ENCODE peak calls at places on chromosome 14, in ten cellular contexts. T, D, V, A, R, Z, S, L, H and N are unnamed samples.

GRCh38 chr14:47207636-47208035 is 467.8 kb downstream of the MDGA2 start:
- DNase-seq in T (peak; percentile 10), D (no peak), V (no peak), A (peak; percentile 4), R (no peak), Z (no peak), S (peak; percentile 2), L (peak; percentile 50), H (no peak), N (no peak)

GRCh38 chr14:23406244-23406643 is 1.8 kb downstream of the MYH6 start:
- DNase-seq in T (no peak), D (no peak), V (no peak), A (no peak), R (no peak), Z (no peak), S (no peak), L (no peak), H (no peak), N (no peak)

GRCh38 chr14:39442293-39442692 is 10.1 kb upstream of the FBXO33 start:
- DNase-seq in T (no peak), D (peak; percentile 37), V (no peak), A (no peak), R (no peak), Z (no peak), S (peak; percentile 86), L (no peak), H (no peak), N (no peak)

GRCh38 chr14:87133073-87133815 is 859.7 kb downstream of the GALC start:
- DNase-seq in T (no peak), D (peak; percentile 94), V (peak; percentile 88), A (no peak), R (no peak), Z (no peak), S (peak; percentile 96), L (no peak), H (peak; percentile 41), N (no peak)

GRCh38 chr14:28751467-28752058 is 15.0 kb upstream of the FOXG1 start:
- DNase-seq in T (peak; percentile 88), D (peak; percentile 49), V (no peak), A (peak; percentile 68), R (no peak), Z (peak; percentile 11), S (peak; percentile 76), L (peak; percentile 82), H (peak; percentile 78), N (peak; percentile 73)

GRCh38 chr14:32934891-32935633 is 3.6 kb upstream of the NPAS3 start:
- DNase-seq in T (peak; percentile 53), D (no peak), V (no peak), A (no peak), R (no peak), Z (no peak), S (no peak), L (peak; percentile 9), H (no peak), N (peak; percentile 21)

GRCh38 chr14:73426877-73427276 is 31.5 kb downstream of the NUMB start:
- DNase-seq in T (no peak), D (peak; percentile 60), V (no peak), A (no peak), R (no peak), Z (peak; percentile 31), S (peak; percentile 69), L (peak; percentile 84), H (peak; percentile 50), N (no peak)

GRCh38 chr14:33386771-33387170 is 448.1 kb downstream of the NPAS3 start:
- DNase-seq in T (no peak), D (no peak), V (no peak), A (no peak), R (no peak), Z (no peak), S (no peak), L (peak; percentile 42), H (peak; percentile 11), N (no peak)

GRCh38 chr14:21084396-21084795 is 14.1 kb downstream of the ZNF219 start:
- DNase-seq in T (no peak), D (no peak), V (no peak), A (no peak), R (no peak), Z (no peak), S (no peak), L (no peak), H (no peak), N (no peak)

GRCh38 chr14:81219821-81220487 is 805 bp downstream of the GTF2A1 start:
- DNase-seq in T (peak; percentile 28), D (peak; percentile 7), V (no peak), A (peak; percentile 28), R (peak; percentile 71), Z (no peak), S (peak; percentile 16), L (peak; percentile 35), H (no peak), N (no peak)

GRCh38 chr14:105067969-105068301 is 2.7 kb upstream of the GPR132 start:
- DNase-seq in T (no peak), D (no peak), V (no peak), A (no peak), R (peak; percentile 51), Z (no peak), S (no peak), L (no peak), H (no peak), N (no peak)

GRCh38 chr14:59463773-59464650 is 1.2 kb downstream of the GPR135 start:
- DNase-seq in T (peak; percentile 64), D (no peak), V (no peak), A (no peak), R (peak; percentile 59), Z (no peak), S (no peak), L (peak; percentile 47), H (no peak), N (peak; percentile 31)

GRCh38 chr14:69767369-69767999 is 542 bp downstream of the SRSF5 start:
- DNase-seq in T (peak; percentile 94), D (peak; percentile 90), V (peak; percentile 81), A (peak; percentile 88), R (peak; percentile 94), Z (peak; percentile 51), S (peak; percentile 87), L (peak; percentile 95), H (peak; percentile 92), N (peak; percentile 91)

GRCh38 chr14:24943024-24943423 is 106.9 kb downstream of the STXBP6 start:
- DNase-seq in T (peak; percentile 91), D (no peak), V (no peak), A (no peak), R (no peak), Z (peak; percentile 39), S (peak; percentile 77), L (no peak), H (no peak), N (no peak)

GRCh38 chr14:97977711-97978261 is 1180.6 kb downstream of the VRK1 start:
- DNase-seq in T (no peak), D (no peak), V (no peak), A (no peak), R (peak; percentile 86), Z (no peak), S (peak; percentile 6), L (no peak), H (peak; percentile 2), N (peak; percentile 75)

GRCh38 chr14:38947343-38947742 is 155.7 kb downstream of the SEC23A start:
- DNase-seq in T (no peak), D (no peak), V (no peak), A (no peak), R (no peak), Z (no peak), S (no peak), L (no peak), H (no peak), N (no peak)

GRCh38 chr14:69695664-69696527 is 71.0 kb upstream of the SRSF5 start:
- DNase-seq in T (no peak), D (peak; percentile 30), V (no peak), A (no peak), R (peak; percentile 79), Z (no peak), S (no peak), L (peak; percentile 68), H (peak; percentile 58), N (no peak)

DNA sequence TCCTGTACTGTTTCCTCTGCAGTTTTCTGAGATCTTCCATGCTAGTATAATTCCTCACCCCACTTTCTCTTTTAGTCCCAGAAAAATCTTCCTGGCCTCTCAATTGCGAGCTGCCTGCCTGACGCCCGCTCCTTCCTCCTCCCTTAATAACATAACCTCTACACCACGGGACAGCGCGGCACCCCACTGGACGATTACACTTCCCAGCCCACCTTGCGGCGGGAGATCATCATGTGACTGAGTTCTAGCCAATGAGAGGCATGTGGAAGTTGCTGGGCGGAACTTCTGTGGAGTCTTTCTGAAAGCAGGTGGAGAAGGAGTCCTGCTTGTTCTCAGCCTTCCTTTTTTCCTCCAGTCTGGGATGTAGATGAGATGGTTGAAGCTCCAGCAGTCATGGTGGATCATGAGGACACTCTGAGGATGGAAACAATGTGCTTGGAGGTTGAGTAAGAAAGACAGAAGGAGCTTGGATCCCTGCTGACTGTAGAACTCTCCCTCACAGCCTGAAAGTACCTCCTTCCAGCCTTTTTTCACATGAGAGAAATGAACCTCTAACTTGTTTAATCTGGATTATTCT is 133.6 kb upstream of the VRK1 start:
- DNase-seq in T (no peak), D (no peak), V (no peak), A (no peak), R (no peak), Z (no peak), S (no peak), L (no peak), H (no peak), N (peak; percentile 75)
- H3K4me3 ChIP-seq in T (no peak overlapping the region), D (no peak overlapping the region), V (no peak overlapping the region), A (no peak overlapping the region), R (no peak overlapping the region), Z (no peak overlapping the region), S (no peak overlapping the region), L (no peak overlapping the region), H (no peak overlapping the region), N (peak overlapping the region; percentile 51)

DNA sequence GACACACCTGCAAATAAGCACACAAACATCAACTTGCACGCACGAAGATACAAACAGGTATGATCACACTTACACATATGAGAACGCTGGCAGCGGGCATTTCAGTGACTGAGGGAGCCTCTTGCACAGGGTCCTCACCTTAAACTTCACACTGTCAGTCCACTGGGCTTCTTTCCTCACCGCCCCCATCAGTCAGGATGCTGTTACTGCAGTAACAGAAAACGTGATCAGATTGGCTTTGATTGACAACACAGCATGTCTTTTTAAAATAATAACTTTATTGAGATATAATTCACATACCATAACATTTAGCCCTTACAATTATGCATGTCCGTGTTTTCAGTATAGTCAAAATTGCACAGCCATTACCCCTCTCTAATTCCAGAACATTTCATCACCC is 8.2 kb downstream of the CCDC197 start:
- DNase-seq in T (peak; percentile 54), D (no peak), V (no peak), A (no peak), R (no peak), Z (no peak), S (no peak), L (peak; percentile 27), H (no peak), N (no peak)
- TF ChIP-seq CTCF in T (peak; percentile 48), D (peak; percentile 36), V (peak; percentile 57), A (no peak), R (no peak), Z (peak; percentile 47), S (peak; percentile 50), L (peak; percentile 62), H (peak; percentile 52), N (no peak)

GRCh38 chr14:96368534-96368933 is 5.2 kb downstream of the GSKIP start:
- DNase-seq in T (peak; percentile 43), D (no peak), V (no peak), A (no peak), R (no peak), Z (no peak), S (no peak), L (peak; percentile 15), H (no peak), N (no peak)
- H3K4me3 ChIP-seq in T (peak overlapping the region; percentile 17), D (no peak overlapping the region), V (no peak overlapping the region), A (no peak overlapping the region), R (no peak overlapping the region), Z (no peak overlapping the region), S (no peak overlapping the region), L (no peak overlapping the region), H (no peak overlapping the region), N (no peak overlapping the region)

GRCh38 chr14:90785474-90785873 is 30.8 kb downstream of the TTC7B start:
- DNase-seq in T (peak; percentile 72), D (no peak), V (no peak), A (peak; percentile 49), R (no peak), Z (no peak), S (no peak), L (peak; percentile 36), H (peak; percentile 51), N (peak; percentile 49)
- TF ChIP-seq CTCF in T (peak; percentile 53), D (peak; percentile 8), V (peak; percentile 16), A (no peak), R (no peak), Z (peak; percentile 21), S (no peak), L (peak; percentile 37), H (peak; percentile 24), N (no peak)